ENCODE peak calls at places on chromosomes 7 and 10, in nine cellular contexts. Q is GM06990, K is AG09309, U is hepatocyte, J is endothelial cell of umbilical vein, P is cardiac muscle cell, Z is fibroblast of mammary gland, D is heart right ventricle, O is colonic mucosa. C is an unnamed sample.

GRCh38 chr7:133797818-133798485 is 329.2 kb upstream of the LRGUK start:
- DNase-seq in Q (no peak), K (no peak), U (no peak), J (no peak), P (peak), Z (no peak), D (no peak), O (no peak), C (no peak)

GRCh38 chr7:87599336-87599735 is 1.3 kb downstream of the ABCB1 start:
- DNase-seq in Q (peak), K (no peak), U (peak), J (no peak), P (no peak), Z (no peak), D (no peak), O (peak), C (no peak)

GRCh38 chr10:20922461-20922860 is 25.4 kb upstream of the NEBL start:
- DNase-seq in Q (no peak), K (no peak), U (no peak), J (no peak), P (no peak), Z (no peak), D (no peak), O (no peak), C (no peak)

GRCh38 chr10:128287921-128288320 is 161.7 kb upstream of the MKI67 start:
- DNase-seq in Q (no peak), K (no peak), U (no peak), J (no peak), P (no peak), Z (no peak), D (no peak), O (no peak), C (no peak)

GRCh38 chr7:50558380-50559051 is 6.7 kb downstream of the DDC start:
- DNase-seq in Q (no peak), K (no peak), U (peak), J (no peak), P (peak), Z (no peak), D (no peak), O (no peak), C (no peak)

GRCh38 chr10:124070666-124071065 is 22.7 kb downstream of the CHST15 start:
- DNase-seq in Q (no peak), K (no peak), U (no peak), J (no peak), P (no peak), Z (no peak), D (no peak), O (no peak), C (no peak)

GRCh38 chr10:72832701-72833100 is 60.8 kb upstream of the OIT3 start:
- DNase-seq in Q (no peak), K (no peak), U (no peak), J (peak), P (peak), Z (no peak), D (no peak), O (no peak), C (no peak)

GRCh38 chr10:69728335-69728861 is 73.3 kb upstream of the COL13A1 start:
- DNase-seq in Q (no peak), K (no peak), U (peak), J (peak), P (peak), Z (peak), D (no peak), O (no peak), C (peak)

GRCh38 chr7:120052884-120053382 is 220.0 kb upstream of the KCND2 start:
- DNase-seq in Q (no peak), K (peak), U (peak), J (peak), P (peak), Z (peak), D (no peak), O (no peak), C (peak)

GRCh38 chr7:17318146-17318545 is 19.7 kb downstream of the AHR start:
- DNase-seq in Q (no peak), K (peak), U (no peak), J (no peak), P (peak), Z (peak), D (no peak), O (no peak), C (peak)

GRCh38 chr7:128738570-128739047 is 550 bp upstream of the CALU start:
- DNase-seq in Q (no peak), K (no peak), U (no peak), J (no peak), P (peak), Z (peak), D (peak), O (no peak), C (no peak)

GRCh38 chr7:8295638-8296361 is 33.8 kb upstream of the ICA1 start:
- DNase-seq in Q (peak), K (peak), U (peak), J (peak), P (peak), Z (peak), D (peak), O (peak), C (peak)

GRCh38 chr10:23191764-23192395 is at the start of gene PTF1A:
- DNase-seq in Q (no peak), K (no peak), U (peak), J (no peak), P (no peak), Z (no peak), D (no peak), O (no peak), C (no peak)

GRCh38 chr10:124420254-124420653 is 1.5 kb upstream of the OAT start:
- DNase-seq in Q (no peak), K (no peak), U (peak), J (no peak), P (no peak), Z (no peak), D (no peak), O (peak), C (no peak)

GRCh38 chr7:40232242-40232929 is 97.6 kb downstream of the SUGCT start:
- DNase-seq in Q (peak), K (no peak), U (peak), J (peak), P (peak), Z (peak), D (peak), O (peak), C (peak)

GRCh38 chr7:3579638-3580219 is 278.7 kb downstream of the SDK1 start:
- DNase-seq in Q (no peak), K (no peak), U (no peak), J (no peak), P (no peak), Z (no peak), D (no peak), O (no peak), C (peak)

GRCh38 chr10:77578583-77579227 is 58.9 kb downstream of the KCNMA1 start:
- DNase-seq in Q (no peak), K (no peak), U (no peak), J (peak), P (no peak), Z (peak), D (no peak), O (no peak), C (peak)

GRCh38 chr7:8637322-8637721 is 203.9 kb downstream of the NXPH1 start:
- DNase-seq in Q (no peak), K (no peak), U (no peak), J (no peak), P (no peak), Z (no peak), D (no peak), O (no peak), C (no peak)

GRCh38 chr10:123154943-123155505 is 822 bp downstream of the BUB3 start:
- DNase-seq in Q (peak), K (no peak), U (peak), J (no peak), P (peak), Z (peak), D (no peak), O (no peak), C (peak)

GRCh38 chr7:78535655-78536054 is 737.1 kb downstream of the PHTF2 start:
- DNase-seq in Q (no peak), K (no peak), U (no peak), J (no peak), P (no peak), Z (no peak), D (no peak), O (no peak), C (no peak)

GRCh38 chr10:74575191-74575720 is 251.1 kb upstream of the KAT6B start:
- DNase-seq in Q (no peak), K (no peak), U (no peak), J (no peak), P (peak), Z (no peak), D (no peak), O (no peak), C (no peak)

GRCh38 chr10:91104185-91105041 is 116.0 kb upstream of the PCGF5 start:
- DNase-seq in Q (no peak), K (no peak), U (no peak), J (no peak), P (peak), Z (no peak), D (no peak), O (no peak), C (no peak)

GRCh38 chr7:130943336-130943901 is 209.4 kb upstream of the KLF14 start:
- DNase-seq in Q (no peak), K (no peak), U (no peak), J (peak), P (peak), Z (peak), D (no peak), O (no peak), C (peak)

GRCh38 chr10:44988957-44989620 is 10.5 kb upstream of the DEPP1 start:
- DNase-seq in Q (no peak), K (no peak), U (no peak), J (no peak), P (no peak), Z (no peak), D (peak), O (peak), C (no peak)

GRCh38 chr7:12322903-12323300 is 80.8 kb downstream of the VWDE start:
- DNase-seq in Q (peak), K (no peak), U (no peak), J (no peak), P (no peak), Z (peak), D (no peak), O (no peak), C (no peak)

GRCh38 chr7:12320241-12320640 is 83.4 kb downstream of the VWDE start:
- DNase-seq in Q (no peak), K (no peak), U (no peak), J (no peak), P (no peak), Z (no peak), D (no peak), O (no peak), C (no peak)

GRCh38 chr7:12323415-12323814 is 80.2 kb downstream of the VWDE start:
- DNase-seq in Q (no peak), K (no peak), U (no peak), J (no peak), P (no peak), Z (no peak), D (no peak), O (no peak), C (no peak)

GRCh38 chr7:12321248-12321647 is 82.4 kb downstream of the VWDE start:
- DNase-seq in Q (no peak), K (no peak), U (no peak), J (no peak), P (no peak), Z (no peak), D (no peak), O (no peak), C (no peak)

GRCh38 chr7:12322287-12322902 is 81.3 kb downstream of the VWDE start:
- DNase-seq in Q (no peak), K (no peak), U (peak), J (peak), P (peak), Z (peak), D (no peak), O (no peak), C (peak)
- TF ChIP-seq CTCF in Q (peak), K (peak), U (peak), J (peak), P (peak), Z (peak), D (peak), O (peak), C (peak)

GRCh38 chr7:1242129-1242572 is 9.5 kb downstream of the UNCX start:
- DNase-seq in Q (no peak), K (no peak), U (no peak), J (no peak), P (no peak), Z (no peak), D (no peak), O (no peak), C (no peak)
- H3K4me3 ChIP-seq in Q (no peak), K (no peak), U (no peak), J (no peak), P (peak), Z (no peak), D (no peak), O (no peak), C (no peak)

GRCh38 chr10:13284050-13284449 is 15.8 kb downstream of the PHYH start:
- DNase-seq in Q (no peak), K (no peak), U (no peak), J (no peak), P (no peak), Z (no peak), D (no peak), O (no peak), C (no peak)
- TF ChIP-seq CTCF in Q (no peak), K (no peak), U (no peak), J (no peak), P (no peak), Z (no peak), D (no peak), O (no peak), C (no peak)

GRCh38 chr7:91880413-91881241 is at the start of gene MTERF1:
- DNase-seq in Q (peak), K (peak), U (peak), J (peak), P (peak), Z (peak), D (peak), O (peak), C (peak)
- H3K4me3 ChIP-seq in Q (peak), K (peak), U (peak), J (peak), P (peak), Z (peak), D (peak), O (peak), C (peak)

DNA sequence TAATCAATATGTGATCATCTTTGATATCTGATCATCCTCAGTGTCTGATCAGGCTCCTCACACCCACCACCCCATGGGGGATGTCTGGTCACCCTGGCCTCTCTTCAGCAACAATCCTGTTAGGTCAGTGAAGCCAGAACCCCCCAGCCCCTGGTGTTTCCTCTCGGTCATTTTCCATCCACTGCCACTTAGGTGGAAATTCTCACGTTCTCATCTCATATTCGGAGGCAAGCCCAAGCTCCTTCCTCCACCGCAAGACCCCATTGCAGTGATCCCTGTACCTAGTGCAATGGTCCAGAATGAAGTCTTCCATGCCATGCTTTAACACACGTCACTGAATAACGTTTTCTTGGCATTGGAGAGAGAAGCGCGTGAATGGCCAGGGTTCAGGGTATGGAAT is 103.0 kb upstream of the DNAAF5 start:
- DNase-seq in Q (no peak), K (no peak), U (no peak), J (no peak), P (no peak), Z (no peak), D (no peak), O (no peak), C (no peak)
- TF ChIP-seq CTCF in Q (no peak), K (no peak), U (no peak), J (no peak), P (no peak), Z (no peak), D (no peak), O (no peak), C (no peak)

DNA sequence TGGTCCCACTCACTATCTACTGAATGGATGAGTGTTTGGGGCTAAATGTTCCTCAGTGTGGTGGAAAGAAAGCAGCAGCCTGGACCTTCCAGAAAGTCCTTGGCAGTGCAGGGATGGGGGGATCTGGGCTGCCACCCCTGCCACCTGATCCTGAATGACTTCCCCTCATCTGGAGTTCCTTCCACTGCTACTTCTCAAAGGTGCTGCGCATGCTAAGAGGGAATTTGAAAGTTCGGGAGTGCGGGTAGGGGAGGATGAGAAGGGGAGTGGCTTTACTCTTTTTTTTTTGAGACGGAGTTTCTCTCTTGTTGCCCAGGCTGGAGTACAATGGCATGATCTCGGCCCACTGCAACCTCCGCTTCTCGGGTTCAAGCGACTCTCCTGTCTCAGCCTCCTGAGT is 1.4 kb downstream of the KLRG2 start:
- DNase-seq in Q (no peak), K (no peak), U (no peak), J (no peak), P (no peak), Z (no peak), D (no peak), O (no peak), C (no peak)
- H3K4me3 ChIP-seq in Q (no peak), K (no peak), U (no peak), J (no peak), P (no peak), Z (no peak), D (no peak), O (no peak), C (no peak)

GRCh38 chr7:4931932-4932331 is 27.1 kb downstream of the MMD2 start:
- DNase-seq in Q (no peak), K (no peak), U (peak), J (no peak), P (peak), Z (no peak), D (no peak), O (no peak), C (no peak)
- TF ChIP-seq CTCF in Q (no peak), K (no peak), U (no peak), J (no peak), P (no peak), Z (no peak), D (no peak), O (no peak), C (no peak)

C was measured in bronchial epithelial cell.